ENCODE peak calls at places on chromosomes 4 and X, in four cellular contexts. One of them, this sample, is unnamed.

GRCh38 chrX:40996886-40997530 is 88.2 kb upstream of the USP9X start:
- DNase-seq in frontal cortex: peak
- DNase-seq in ovary: no peak
- DNase-seq in NCI-H1436: no peak
- DNase-seq in this sample: no peak

GRCh38 chrX:44903107-44903506 is 30.1 kb downstream of the KDM6A start:
- DNase-seq in frontal cortex: no peak
- DNase-seq in ovary: no peak
- DNase-seq in NCI-H1436: no peak
- DNase-seq in this sample: no peak

GRCh38 chr4:74157116-74157742 is 689 bp upstream of the MTHFD2L start:
- DNase-seq in frontal cortex: no peak
- DNase-seq in ovary: no peak
- DNase-seq in NCI-H1436: no peak
- DNase-seq in this sample: no peak

GRCh38 chrX:108464604-108465003 is 25.0 kb downstream of the COL4A5 start:
- DNase-seq in frontal cortex: no peak
- DNase-seq in ovary: no peak
- DNase-seq in NCI-H1436: no peak
- DNase-seq in this sample: no peak

GRCh38 chr4:148053298-148054003 is 321.6 kb downstream of the ARHGAP10 start:
- DNase-seq in frontal cortex: no peak
- DNase-seq in ovary: no peak
- DNase-seq in NCI-H1436: peak
- DNase-seq in this sample: no peak

GRCh38 chr4:78766650-78767049 is 9.5 kb upstream of the BMP2K start:
- DNase-seq in frontal cortex: no peak
- DNase-seq in ovary: no peak
- DNase-seq in NCI-H1436: no peak
- DNase-seq in this sample: no peak

GRCh38 chr4:158020734-158021346 is 152.0 kb downstream of the GASK1B start:
- DNase-seq in frontal cortex: no peak
- DNase-seq in ovary: no peak
- DNase-seq in NCI-H1436: no peak
- DNase-seq in this sample: no peak

GRCh38 chr4:152540293-152540674 is 4.4 kb upstream of the FBXW7 start:
- DNase-seq in frontal cortex: no peak
- DNase-seq in ovary: no peak
- DNase-seq in NCI-H1436: no peak
- DNase-seq in this sample: no peak

GRCh38 chr4:100906973-100907372 is 389.2 kb upstream of the EMCN start:
- DNase-seq in frontal cortex: no peak
- DNase-seq in ovary: no peak
- DNase-seq in NCI-H1436: no peak
- DNase-seq in this sample: no peak

GRCh38 chrX:150028692-150029091 is 90.4 kb upstream of the EOLA2 start:
- DNase-seq in frontal cortex: no peak
- DNase-seq in ovary: no peak
- DNase-seq in NCI-H1436: no peak
- DNase-seq in this sample: no peak

GRCh38 chrX:121671649-121672048 is 624.2 kb downstream of the GLUD2 start:
- DNase-seq in frontal cortex: no peak
- DNase-seq in ovary: no peak
- DNase-seq in NCI-H1436: no peak
- DNase-seq in this sample: no peak

GRCh38 chr4:87353592-87353991 is 30.9 kb upstream of the HSD17B13 start:
- DNase-seq in frontal cortex: peak
- DNase-seq in ovary: no peak
- DNase-seq in NCI-H1436: peak
- DNase-seq in this sample: peak

GRCh38 chrX:110847334-110847733 is 51.7 kb upstream of the CHRDL1 start:
- DNase-seq in frontal cortex: peak
- DNase-seq in ovary: no peak
- DNase-seq in NCI-H1436: peak
- DNase-seq in this sample: peak

GRCh38 chrX:3250946-3251345 is 95.5 kb downstream of the MXRA5 start:
- DNase-seq in frontal cortex: no peak
- DNase-seq in ovary: no peak
- DNase-seq in NCI-H1436: no peak
- DNase-seq in this sample: no peak

GRCh38 chrX:44152867-44153266 is 179.7 kb upstream of the NDP start:
- DNase-seq in frontal cortex: no peak
- DNase-seq in ovary: no peak
- DNase-seq in NCI-H1436: no peak
- DNase-seq in this sample: no peak

This sample was measured in NCI-H2081.